ENCODE peak calls at places on chromosomes 5 and 9, in six cellular contexts. One of them, this sample, is unnamed.

GRCh38 chr5:172168311-172168710 is 19.7 kb downstream of the STK10 start:
- DNase-seq in fibroblast of pulmonary artery: no peak
- DNase-seq in foreskin fibroblast: no peak
- DNase-seq in heart left ventricle: no peak
- DNase-seq in thoracic aorta: no peak
- DNase-seq in choroid plexus epithelial cell: no peak
- DNase-seq in this sample: no peak

GRCh38 chr5:139985733-139986132 is 57.4 kb downstream of the NRG2 start:
- DNase-seq in fibroblast of pulmonary artery: peak
- DNase-seq in heart left ventricle: peak
- DNase-seq in choroid plexus epithelial cell: peak
- DNase-seq in thoracic aorta: no peak
- DNase-seq in foreskin fibroblast: peak
- DNase-seq in this sample: peak

GRCh38 chr5:42583322-42583721 is 160.1 kb downstream of the GHR start:
- DNase-seq in thoracic aorta: no peak
- DNase-seq in choroid plexus epithelial cell: peak
- DNase-seq in fibroblast of pulmonary artery: peak
- DNase-seq in foreskin fibroblast: peak
- DNase-seq in heart left ventricle: peak
- DNase-seq in this sample: peak

GRCh38 chr9:75964431-75964830 is 74.0 kb downstream of the PCSK5 start:
- DNase-seq in heart left ventricle: no peak
- DNase-seq in fibroblast of pulmonary artery: no peak
- DNase-seq in choroid plexus epithelial cell: peak
- DNase-seq in thoracic aorta: no peak
- DNase-seq in foreskin fibroblast: peak
- DNase-seq in this sample: peak

GRCh38 chr5:74294231-74294705 is 346.3 kb downstream of the ENC1 start:
- DNase-seq in thoracic aorta: no peak
- DNase-seq in foreskin fibroblast: no peak
- DNase-seq in fibroblast of pulmonary artery: peak
- DNase-seq in choroid plexus epithelial cell: peak
- DNase-seq in heart left ventricle: no peak
- DNase-seq in this sample: no peak

GRCh38 chr5:150622157-150622556 is 18.3 kb upstream of the SYNPO start:
- DNase-seq in foreskin fibroblast: no peak
- DNase-seq in fibroblast of pulmonary artery: no peak
- DNase-seq in heart left ventricle: no peak
- DNase-seq in thoracic aorta: no peak
- DNase-seq in choroid plexus epithelial cell: peak
- DNase-seq in this sample: no peak

GRCh38 chr5:14258840-14259239 is 115.7 kb downstream of the TRIO start:
- DNase-seq in heart left ventricle: no peak
- DNase-seq in thoracic aorta: no peak
- DNase-seq in foreskin fibroblast: no peak
- DNase-seq in fibroblast of pulmonary artery: no peak
- DNase-seq in choroid plexus epithelial cell: peak
- DNase-seq in this sample: no peak

GRCh38 chr9:115717711-115718173 is 435.8 kb upstream of the PAPPA start:
- DNase-seq in heart left ventricle: no peak
- DNase-seq in choroid plexus epithelial cell: peak
- DNase-seq in fibroblast of pulmonary artery: peak
- DNase-seq in foreskin fibroblast: peak
- DNase-seq in thoracic aorta: no peak
- DNase-seq in this sample: peak

GRCh38 chr5:50722223-50722622 is 55.8 kb downstream of the PARP8 start:
- DNase-seq in foreskin fibroblast: no peak
- DNase-seq in thoracic aorta: no peak
- DNase-seq in choroid plexus epithelial cell: no peak
- DNase-seq in fibroblast of pulmonary artery: no peak
- DNase-seq in heart left ventricle: no peak
- DNase-seq in this sample: no peak

GRCh38 chr5:33641722-33642505 is 201.1 kb downstream of the TARS1 start:
- DNase-seq in heart left ventricle: no peak
- DNase-seq in foreskin fibroblast: no peak
- DNase-seq in thoracic aorta: no peak
- DNase-seq in fibroblast of pulmonary artery: peak
- DNase-seq in choroid plexus epithelial cell: peak
- DNase-seq in this sample: peak

GRCh38 chr5:134143964-134144941 is 29.8 kb downstream of the TCF7 start:
- DNase-seq in heart left ventricle: no peak
- DNase-seq in thoracic aorta: no peak
- DNase-seq in foreskin fibroblast: no peak
- DNase-seq in fibroblast of pulmonary artery: no peak
- DNase-seq in choroid plexus epithelial cell: no peak
- DNase-seq in this sample: no peak

GRCh38 chr5:133739381-133739780 is 127.0 kb upstream of the FSTL4 start:
- DNase-seq in foreskin fibroblast: no peak
- DNase-seq in heart left ventricle: no peak
- DNase-seq in fibroblast of pulmonary artery: no peak
- DNase-seq in thoracic aorta: no peak
- DNase-seq in choroid plexus epithelial cell: no peak
- DNase-seq in this sample: no peak

GRCh38 chr9:4541281-4541680 is 51.0 kb downstream of the SLC1A1 start:
- DNase-seq in choroid plexus epithelial cell: no peak
- DNase-seq in fibroblast of pulmonary artery: no peak
- DNase-seq in thoracic aorta: no peak
- DNase-seq in heart left ventricle: no peak
- DNase-seq in foreskin fibroblast: no peak
- DNase-seq in this sample: no peak

GRCh38 chr5:10283927-10284635 is 23.6 kb downstream of the CMBL start:
- DNase-seq in foreskin fibroblast: peak
- DNase-seq in thoracic aorta: peak
- DNase-seq in fibroblast of pulmonary artery: peak
- DNase-seq in choroid plexus epithelial cell: peak
- DNase-seq in heart left ventricle: peak
- DNase-seq in this sample: no peak

GRCh38 chr5:143134269-143134668 is 269.2 kb downstream of the NR3C1 start:
- DNase-seq in choroid plexus epithelial cell: no peak
- DNase-seq in fibroblast of pulmonary artery: no peak
- DNase-seq in thoracic aorta: no peak
- DNase-seq in foreskin fibroblast: peak
- DNase-seq in heart left ventricle: no peak
- DNase-seq in this sample: no peak

GRCh38 chr5:74342948-74343682 is 297.4 kb downstream of the ENC1 start:
- DNase-seq in foreskin fibroblast: no peak
- DNase-seq in heart left ventricle: no peak
- DNase-seq in fibroblast of pulmonary artery: peak
- DNase-seq in thoracic aorta: no peak
- DNase-seq in choroid plexus epithelial cell: peak
- DNase-seq in this sample: no peak

GRCh38 chr5:27706832-27707231 is 668.4 kb upstream of the CDH9 start:
- DNase-seq in heart left ventricle: no peak
- DNase-seq in foreskin fibroblast: no peak
- DNase-seq in fibroblast of pulmonary artery: peak
- DNase-seq in choroid plexus epithelial cell: peak
- DNase-seq in thoracic aorta: no peak
- DNase-seq in this sample: peak

GRCh38 chr9:124415102-124415851 is at the start of gene PSMB7:
- DNase-seq in fibroblast of pulmonary artery: peak
- DNase-seq in foreskin fibroblast: peak
- DNase-seq in choroid plexus epithelial cell: peak
- DNase-seq in heart left ventricle: peak
- DNase-seq in thoracic aorta: peak
- DNase-seq in this sample: peak

GRCh38 chr5:77638763-77639451 is 394 bp upstream of the OTP start:
- DNase-seq in foreskin fibroblast: no peak
- DNase-seq in thoracic aorta: no peak
- DNase-seq in heart left ventricle: no peak
- DNase-seq in choroid plexus epithelial cell: no peak
- DNase-seq in fibroblast of pulmonary artery: no peak
- DNase-seq in this sample: no peak

GRCh38 chr9:82583524-82583923 is 479.4 kb downstream of the RASEF start:
- DNase-seq in fibroblast of pulmonary artery: no peak
- DNase-seq in thoracic aorta: no peak
- DNase-seq in choroid plexus epithelial cell: no peak
- DNase-seq in foreskin fibroblast: no peak
- DNase-seq in heart left ventricle: no peak
- DNase-seq in this sample: no peak

GRCh38 chr5:170273968-170274710 is 23.4 kb downstream of the LCP2 start:
- DNase-seq in thoracic aorta: no peak
- DNase-seq in heart left ventricle: no peak
- DNase-seq in foreskin fibroblast: no peak
- DNase-seq in choroid plexus epithelial cell: peak
- DNase-seq in fibroblast of pulmonary artery: peak
- DNase-seq in this sample: no peak

GRCh38 chr9:134560206-134560605 is 81.4 kb upstream of the COL5A1 start:
- DNase-seq in fibroblast of pulmonary artery: no peak
- DNase-seq in foreskin fibroblast: no peak
- DNase-seq in heart left ventricle: no peak
- DNase-seq in thoracic aorta: no peak
- DNase-seq in choroid plexus epithelial cell: no peak
- DNase-seq in this sample: no peak

GRCh38 chr9:88711719-88712118 is 176.7 kb downstream of the NXNL2 start:
- DNase-seq in foreskin fibroblast: no peak
- DNase-seq in choroid plexus epithelial cell: no peak
- DNase-seq in thoracic aorta: no peak
- DNase-seq in fibroblast of pulmonary artery: no peak
- DNase-seq in heart left ventricle: no peak
- DNase-seq in this sample: no peak
- H3K4me3 ChIP-seq in foreskin fibroblast: no peak
- H3K4me3 ChIP-seq in choroid plexus epithelial cell: no peak
- H3K4me3 ChIP-seq in thoracic aorta: no peak
- H3K4me3 ChIP-seq in fibroblast of pulmonary artery: no peak
- H3K4me3 ChIP-seq in heart left ventricle: no peak
- H3K4me3 ChIP-seq in this sample: no peak

GRCh38 chr5:40674661-40675235 is 5.0 kb upstream of the PTGER4 start:
- DNase-seq in foreskin fibroblast: no peak
- DNase-seq in heart left ventricle: no peak
- DNase-seq in thoracic aorta: no peak
- DNase-seq in fibroblast of pulmonary artery: no peak
- DNase-seq in choroid plexus epithelial cell: no peak
- DNase-seq in this sample: no peak

GRCh38 chr5:40675396-40676133 is 4.2 kb upstream of the PTGER4 start:
- DNase-seq in thoracic aorta: no peak
- DNase-seq in fibroblast of pulmonary artery: no peak
- DNase-seq in foreskin fibroblast: no peak
- DNase-seq in heart left ventricle: no peak
- DNase-seq in choroid plexus epithelial cell: no peak
- DNase-seq in this sample: no peak

GRCh38 chr5:40677456-40677855 is 2.3 kb upstream of the PTGER4 start:
- DNase-seq in foreskin fibroblast: no peak
- DNase-seq in thoracic aorta: no peak
- DNase-seq in heart left ventricle: no peak
- DNase-seq in choroid plexus epithelial cell: no peak
- DNase-seq in fibroblast of pulmonary artery: no peak
- DNase-seq in this sample: no peak

GRCh38 chr5:40678021-40678939 is 1.4 kb upstream of the PTGER4 start:
- DNase-seq in thoracic aorta: no peak
- DNase-seq in foreskin fibroblast: no peak
- DNase-seq in fibroblast of pulmonary artery: no peak
- DNase-seq in heart left ventricle: no peak
- DNase-seq in choroid plexus epithelial cell: no peak
- DNase-seq in this sample: no peak

DNA sequence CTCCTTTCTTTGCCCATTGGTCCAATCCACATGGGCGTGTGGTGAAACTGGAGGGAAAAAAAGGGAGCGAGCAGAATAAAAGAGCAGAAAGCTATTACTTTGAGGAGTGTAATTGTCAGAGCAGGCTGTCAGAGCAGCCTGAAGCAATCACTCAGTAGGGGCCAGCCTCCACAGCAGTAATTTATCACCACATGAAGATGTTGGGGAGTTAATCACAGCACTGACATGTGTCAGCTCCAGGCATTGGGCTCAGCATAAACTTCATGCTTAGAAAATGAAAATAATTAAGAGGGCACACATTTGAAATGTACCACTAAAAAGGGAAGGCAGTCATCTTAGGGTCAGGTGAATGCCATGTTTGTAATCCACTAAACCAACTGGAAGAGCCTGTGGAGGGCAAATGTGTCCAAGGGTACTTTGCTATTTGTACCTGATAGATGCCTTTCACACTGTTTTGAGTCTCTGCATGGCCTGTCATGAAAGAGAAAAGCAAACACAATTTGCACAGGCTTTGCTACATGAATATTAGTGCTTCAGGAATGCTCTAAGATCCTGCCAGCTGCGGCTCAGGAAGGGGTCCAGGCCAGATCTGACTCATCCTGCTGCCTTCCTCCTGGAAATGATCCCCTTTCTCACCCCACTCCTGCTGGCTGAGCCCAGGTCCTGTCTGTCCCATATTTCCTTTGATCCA is 2.9 kb upstream of the PTGER4 start:
- DNase-seq in choroid plexus epithelial cell: peak
- DNase-seq in fibroblast of pulmonary artery: peak
- DNase-seq in thoracic aorta: no peak
- DNase-seq in foreskin fibroblast: peak
- DNase-seq in heart left ventricle: peak
- DNase-seq in this sample: peak
- H3K4me3 ChIP-seq in choroid plexus epithelial cell: no peak
- H3K4me3 ChIP-seq in fibroblast of pulmonary artery: no peak
- H3K4me3 ChIP-seq in thoracic aorta: no peak
- H3K4me3 ChIP-seq in foreskin fibroblast: no peak
- H3K4me3 ChIP-seq in heart left ventricle: peak
- H3K4me3 ChIP-seq in this sample: no peak

DNA sequence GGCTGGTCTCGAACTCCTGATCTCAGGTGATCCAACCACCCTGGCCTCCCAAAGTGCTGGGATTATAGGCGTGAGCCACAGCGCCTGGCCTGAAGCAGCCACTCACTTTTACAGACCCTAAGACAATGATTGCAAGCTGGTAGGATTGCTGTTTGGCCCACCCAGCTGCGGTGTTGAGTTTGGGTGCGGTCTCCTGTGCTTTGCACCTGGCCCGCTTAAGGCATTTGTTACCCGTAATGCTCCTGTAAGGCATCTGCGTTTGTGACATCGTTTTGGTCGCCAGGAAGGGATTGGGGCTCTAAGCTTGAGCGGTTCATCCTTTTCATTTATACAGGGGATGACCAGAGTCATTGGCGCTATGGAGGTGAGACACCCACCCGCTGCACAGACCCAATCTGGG is 1.5 kb downstream of the CA9 start:
- DNase-seq in heart left ventricle: no peak
- DNase-seq in foreskin fibroblast: no peak
- DNase-seq in fibroblast of pulmonary artery: no peak
- DNase-seq in choroid plexus epithelial cell: no peak
- DNase-seq in thoracic aorta: no peak
- DNase-seq in this sample: no peak
- H3K4me3 ChIP-seq in heart left ventricle: peak
- H3K4me3 ChIP-seq in foreskin fibroblast: peak
- H3K4me3 ChIP-seq in fibroblast of pulmonary artery: peak
- H3K4me3 ChIP-seq in choroid plexus epithelial cell: peak
- H3K4me3 ChIP-seq in thoracic aorta: peak
- H3K4me3 ChIP-seq in this sample: peak

DNA sequence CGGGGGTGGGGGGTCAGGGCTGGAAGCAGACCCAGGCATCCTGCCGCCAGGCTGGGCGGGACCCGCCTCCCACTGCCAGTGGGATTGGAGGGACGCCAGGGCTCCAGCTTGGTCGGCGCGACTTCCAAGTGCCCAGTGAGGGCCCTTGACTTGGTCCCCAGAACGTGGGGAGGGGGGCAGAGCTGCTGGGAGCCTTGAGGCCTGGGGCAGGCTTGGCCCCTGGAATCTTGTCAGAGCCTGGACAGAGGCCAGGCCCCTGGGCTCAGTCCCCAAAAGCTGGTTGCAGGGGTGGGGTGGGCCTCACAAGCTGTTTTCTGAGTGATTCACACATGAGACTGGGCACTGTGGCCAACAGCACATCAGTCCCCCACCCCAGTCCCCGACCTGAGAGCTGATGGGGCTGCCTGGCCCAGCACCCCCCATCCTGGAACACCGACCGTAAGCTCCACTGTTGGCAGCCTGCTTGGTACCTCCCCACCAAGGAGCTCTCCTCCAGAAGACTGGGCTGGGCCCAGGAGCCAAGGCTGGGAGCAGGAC is 528 bp downstream of the CLIC3 start:
- DNase-seq in heart left ventricle: no peak
- DNase-seq in thoracic aorta: no peak
- DNase-seq in foreskin fibroblast: peak
- DNase-seq in choroid plexus epithelial cell: no peak
- DNase-seq in fibroblast of pulmonary artery: no peak
- DNase-seq in this sample: no peak
- H3K4me3 ChIP-seq in heart left ventricle: peak
- H3K4me3 ChIP-seq in thoracic aorta: peak
- H3K4me3 ChIP-seq in foreskin fibroblast: peak
- H3K4me3 ChIP-seq in choroid plexus epithelial cell: peak
- H3K4me3 ChIP-seq in fibroblast of pulmonary artery: no peak
- H3K4me3 ChIP-seq in this sample: no peak